ENCODE peak calls at places on chromosome 13, in six cellular contexts. Q is HCT116, S is left ventricle myocardium inferior, I is SK-N-SH, O is BJ, W is brain microvascular endothelial cell. L is an unnamed sample.

GRCh38 chr13:73096173-73097117 is 37.6 kb downstream of the KLF5 start:
- DNase-seq in W (peak), O (no peak), I (no peak), Q (no peak), S (no peak), L (no peak)

GRCh38 chr13:95099541-95099940 is 201.7 kb downstream of the ABCC4 start:
- DNase-seq in W (peak), I (no peak), Q (no peak), S (no peak), O (no peak), L (no peak)

GRCh38 chr13:24134772-24135171 is 25.7 kb upstream of the SPATA13 start:
- DNase-seq in S (no peak), W (no peak), Q (no peak), I (no peak), O (no peak), L (no peak)

GRCh38 chr13:40187324-40187795 is 479.1 kb downstream of the FOXO1 start:
- DNase-seq in Q (no peak), W (no peak), I (no peak), O (no peak), S (no peak), L (no peak)

GRCh38 chr13:23159205-23159586 is 21.6 kb upstream of the SGCG start:
- DNase-seq in I (peak), S (peak), W (peak), O (no peak), Q (no peak), L (peak)

GRCh38 chr13:27476943-27477681 is 26.7 kb upstream of the MTIF3 start:
- DNase-seq in O (no peak), I (no peak), Q (no peak), W (peak), S (no peak), L (no peak)

GRCh38 chr13:43572601-43573360 is 214.0 kb downstream of the ENOX1 start:
- DNase-seq in W (peak), I (no peak), S (no peak), Q (no peak), O (peak), L (no peak)

GRCh38 chr13:113468461-113469147 is 15.3 kb upstream of the ADPRHL1 start:
- DNase-seq in Q (no peak), O (no peak), S (no peak), I (no peak), W (no peak), L (peak)

GRCh38 chr13:108313382-108313781 is 43.9 kb downstream of the TNFSF13B start:
- DNase-seq in S (no peak), W (no peak), I (no peak), Q (no peak), O (no peak), L (no peak)

GRCh38 chr13:113742445-113743120 is 16.4 kb upstream of the TMEM255B start:
- DNase-seq in O (no peak), W (no peak), I (no peak), Q (no peak), S (no peak), L (no peak)

GRCh38 chr13:31625115-31625514 is 114.2 kb upstream of the RXFP2 start:
- DNase-seq in I (no peak), S (no peak), O (no peak), Q (no peak), W (no peak), L (no peak)

DNA sequence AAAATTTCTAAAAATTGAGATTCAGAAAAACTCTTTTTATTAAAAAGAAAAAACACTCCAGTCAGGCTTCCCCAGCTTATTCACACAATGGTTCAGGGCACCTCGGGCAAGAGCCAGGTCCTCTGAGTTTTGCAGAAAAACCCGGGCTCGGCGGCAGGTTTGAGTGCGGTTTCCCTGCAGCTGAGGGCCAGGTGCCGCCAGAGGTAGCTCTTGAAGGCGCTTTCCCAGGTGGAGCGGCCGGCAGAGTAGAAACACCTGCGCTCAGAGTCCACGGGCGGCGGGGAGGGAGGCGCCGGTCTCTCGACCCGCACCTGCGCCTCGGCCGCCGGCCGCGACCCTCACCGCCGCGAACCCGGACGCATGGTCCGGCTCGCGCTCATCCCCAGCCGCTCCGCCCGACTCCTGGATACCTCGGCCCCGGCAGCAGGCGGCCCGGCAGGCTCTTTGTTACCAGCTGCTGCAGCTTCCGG is 444 bp downstream of the PROSER1 start:
- DNase-seq in W (no peak), I (no peak), O (no peak), S (no peak), Q (no peak), L (no peak)
- TF ChIP-seq CTCF in W (no peak), I (no peak), O (no peak), S (no peak), Q (no peak), L (no peak)

GRCh38 chr13:97426695-97427094 is 7.3 kb upstream of the RAP2A start:
- DNase-seq in W (no peak), O (no peak), S (no peak), I (no peak), Q (no peak), L (no peak)

GRCh38 chr13:97430296-97430695 is 3.7 kb upstream of the RAP2A start:
- DNase-seq in W (no peak), I (no peak), Q (no peak), O (no peak), S (no peak), L (no peak)

GRCh38 chr13:97432232-97432916 is 1.6 kb upstream of the RAP2A start:
- DNase-seq in O (no peak), I (no peak), S (no peak), W (no peak), Q (no peak), L (no peak)

GRCh38 chr13:97431365-97431764 is 2.6 kb upstream of the RAP2A start:
- DNase-seq in Q (no peak), S (no peak), I (no peak), W (no peak), O (no peak), L (no peak)

GRCh38 chr13:97429681-97430081 is 4.3 kb upstream of the RAP2A start:
- DNase-seq in O (peak), W (no peak), I (no peak), S (no peak), Q (no peak), L (no peak)
- H3K4me3 ChIP-seq in O (peak), W (peak), I (no peak), S (no peak), Q (no peak), L (no peak)

GRCh38 chr13:105937451-105937850 is 598.0 kb downstream of the EFNB2 start:
- DNase-seq in S (no peak), Q (no peak), I (peak), W (no peak), O (peak), L (peak)
- TF ChIP-seq CTCF in S (no peak), Q (no peak), I (no peak), W (no peak), O (no peak), L (peak)

DNA sequence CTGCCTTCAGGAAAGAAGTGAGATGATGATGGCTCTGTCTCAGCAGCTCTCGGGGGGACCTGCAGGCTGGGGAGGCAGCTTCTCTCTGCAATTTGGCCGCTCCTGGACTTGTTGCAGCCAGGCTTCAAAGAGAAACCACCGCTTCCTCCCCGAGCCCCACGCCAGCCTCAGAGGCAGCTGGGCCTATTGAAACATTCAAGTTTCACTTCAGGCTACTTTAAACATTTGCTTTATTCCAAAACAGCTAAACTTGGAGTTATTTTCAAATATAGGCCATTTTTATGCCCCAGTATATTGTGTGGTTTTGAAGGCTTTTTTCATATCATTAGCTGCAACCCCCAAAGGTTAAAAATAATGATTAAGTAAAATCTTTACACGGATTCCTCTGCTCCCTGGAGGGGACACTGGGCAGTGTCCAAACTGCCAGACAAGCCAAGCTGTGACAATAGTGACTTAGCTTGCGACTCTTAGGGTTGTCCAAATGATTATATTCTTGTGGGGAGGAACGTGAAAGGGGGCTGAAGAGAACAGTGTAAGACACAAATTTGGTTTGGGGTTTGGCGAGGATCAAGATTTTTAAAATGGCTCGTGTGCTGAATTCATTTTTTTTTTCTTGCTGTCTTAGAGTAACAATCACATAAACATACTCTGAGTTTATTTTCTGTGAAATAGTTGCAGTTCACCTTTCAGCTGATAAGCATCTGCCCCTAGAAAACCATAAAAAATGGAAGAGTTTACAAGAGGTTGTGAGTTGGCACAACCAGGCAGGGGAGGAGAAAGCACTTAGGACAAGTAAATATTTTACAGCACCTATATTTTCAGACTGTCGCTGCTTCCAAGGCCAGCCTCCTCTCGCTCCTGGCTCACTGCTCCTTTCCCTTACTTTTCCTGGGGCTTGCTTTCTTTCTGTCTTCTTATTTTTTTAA is 330.6 kb downstream of the DLEU7 start:
- DNase-seq in W (peak), I (no peak), S (peak), O (no peak), Q (no peak), L (no peak)
- H3K4me3 ChIP-seq in W (peak), I (no peak), S (peak), O (peak), Q (no peak), L (no peak)

GRCh38 chr13:75372923-75373841 is 108.8 kb downstream of the TBC1D4 start:
- DNase-seq in W (no peak), S (no peak), I (no peak), Q (no peak), O (no peak), L (no peak)

GRCh38 chr13:75372517-75372916 is 109.5 kb downstream of the TBC1D4 start:
- DNase-seq in S (no peak), I (peak), O (no peak), Q (no peak), W (peak), L (no peak)

GRCh38 chr13:75371223-75371622 is 110.7 kb downstream of the TBC1D4 start:
- DNase-seq in O (no peak), S (no peak), W (no peak), Q (no peak), I (no peak), L (no peak)

GRCh38 chr13:75368167-75368566 is 113.8 kb downstream of the TBC1D4 start:
- DNase-seq in Q (peak), I (no peak), O (peak), S (no peak), W (peak), L (no peak)

GRCh38 chr13:75369986-75370385 is 112.0 kb downstream of the TBC1D4 start:
- DNase-seq in I (no peak), O (no peak), Q (no peak), S (no peak), W (no peak), L (no peak)
- TF ChIP-seq CTCF in I (no peak), O (no peak), Q (no peak), S (no peak), W (no peak), L (no peak)

GRCh38 chr13:78608254-78608704 is 4.9 kb upstream of the POU4F1 start:
- DNase-seq in S (no peak), I (peak), O (no peak), Q (no peak), W (no peak), L (no peak)
- H3K4me3 ChIP-seq in S (peak), I (peak), O (no peak), Q (no peak), W (peak), L (no peak)

L was measured in WERI-Rb-1.